ENCODE peak calls at places on chromosome 2, in ten cellular contexts. S is ovary, Y is A549, Z is K562, C is esophagus muscularis mucosa, H is GM12878, W is transverse colon, Q is suprapubic skin, O is stomach, E is SK-N-SH. B is an unnamed sample. For H3K4me1, the result is how much of the 10 kb centered on the place peaks cover.

GRCh38 chr2:207926133-207927076 is 98.9 kb downstream of the PLEKHM3 start:
- DNase-seq in Z (peak), Q (no peak), O (no peak), S (peak), Y (no peak), H (no peak), E (no peak), C (peak), W (peak), B (peak)

GRCh38 chr2:239991689-239992314 is 33.3 kb downstream of the NDUFA10 start:
- DNase-seq in H (no peak), Y (peak), E (peak), W (no peak), C (no peak), Z (peak), Q (no peak), O (no peak), S (no peak), B (no peak)

GRCh38 chr2:26605195-26605968 is 35.8 kb downstream of the CIB4 start:
- DNase-seq in Y (peak), W (no peak), C (no peak), H (peak), E (peak), Q (peak), O (no peak), Z (peak), S (no peak), B (peak)

GRCh38 chr2:222305510-222306392 is 7.0 kb upstream of the PAX3 start:
- DNase-seq in C (peak), O (no peak), S (peak), Y (no peak), W (no peak), H (no peak), E (peak), Q (peak), Z (no peak), B (no peak)

GRCh38 chr2:144477281-144477942 is 42.5 kb downstream of the ZEB2 start:
- DNase-seq in Y (no peak), O (no peak), E (no peak), H (no peak), W (no peak), Z (no peak), C (no peak), Q (no peak), S (no peak), B (no peak)

GRCh38 chr2:61173116-61173515 is 11.1 kb downstream of the C2orf74 start:
- DNase-seq in Y (no peak), Q (no peak), E (no peak), W (no peak), C (no peak), H (no peak), Z (no peak), S (no peak), O (no peak), B (no peak)

GRCh38 chr2:33411765-33412164 is 64.7 kb upstream of the RASGRP3 start:
- DNase-seq in S (no peak), C (no peak), E (no peak), H (no peak), Y (peak), W (no peak), Q (no peak), O (no peak), Z (no peak), B (no peak)

GRCh38 chr2:169193624-169194023 is 124.3 kb downstream of the DHRS9 start:
- DNase-seq in O (no peak), Q (no peak), S (no peak), Y (no peak), Z (no peak), W (no peak), H (no peak), E (no peak), C (no peak), B (no peak)

GRCh38 chr2:127149384-127149783 is 42.4 kb upstream of the BIN1 start:
- DNase-seq in Q (no peak), O (no peak), Y (peak), E (no peak), W (no peak), C (no peak), H (no peak), S (no peak), Z (no peak), B (no peak)
- TF ChIP-seq EP300 in Q (no peak), O (no peak), Y (no peak), E (no peak), W (no peak), C (no peak), H (no peak), S (no peak), Z (no peak), B (no peak)

GRCh38 chr2:160207271-160207670 is 7.2 kb upstream of the ITGB6 start:
- DNase-seq in H (no peak), Z (no peak), C (no peak), Y (no peak), E (no peak), S (no peak), W (no peak), O (no peak), Q (no peak), B (no peak)
- H3K4me1 ChIP-seq in H (under half), Z (under half), C (under half), Y (half or more), E (under half), S (under half), W (under half), O (under half), Q (under half), B (under half)

DNA sequence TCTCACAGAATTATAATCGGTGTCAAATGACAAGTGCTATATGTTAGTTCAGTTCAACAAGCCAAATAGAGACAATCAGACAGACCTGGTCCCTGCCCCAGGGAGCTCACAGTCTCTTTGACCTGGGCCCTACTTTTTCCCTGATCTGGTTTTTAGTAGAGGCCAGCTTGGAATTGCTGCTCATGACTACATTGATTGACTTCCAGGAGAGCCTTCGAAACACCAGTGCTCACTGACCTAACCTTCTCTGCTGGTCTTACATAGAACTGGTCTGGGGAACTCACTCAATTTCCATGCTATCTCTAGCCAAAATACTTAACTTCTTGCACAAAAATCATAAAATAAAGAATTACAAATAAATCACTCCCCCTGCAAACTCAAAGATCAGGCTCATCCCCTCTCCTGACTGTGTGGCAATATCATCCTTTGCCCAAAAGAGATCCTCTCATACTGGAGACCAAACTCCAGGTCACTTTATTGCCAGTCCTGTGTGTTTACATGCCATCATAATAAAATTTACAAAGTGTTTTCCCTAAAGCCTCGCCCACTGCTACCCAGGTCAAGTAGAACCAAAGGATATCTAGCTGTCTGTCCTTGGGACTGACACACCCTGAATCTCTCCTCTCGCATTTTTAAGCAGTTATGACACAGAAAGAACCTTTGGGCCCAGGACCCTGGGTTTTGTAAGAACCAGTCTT is 53.2 kb downstream of the PROC start:
- DNase-seq in H (no peak), E (no peak), Y (no peak), Q (no peak), W (peak), C (no peak), S (no peak), O (no peak), Z (no peak), B (no peak)
- TF ChIP-seq EP300 in H (no peak), E (no peak), Y (no peak), Q (no peak), W (no peak), C (no peak), S (no peak), O (no peak), Z (no peak), B (no peak)

GRCh38 chr2:85269959-85270358 is 57.8 kb downstream of the TGOLN2 start:
- DNase-seq in H (no peak), Q (no peak), O (no peak), W (no peak), C (no peak), S (no peak), Z (no peak), E (no peak), Y (no peak), B (no peak)
- H3K4me1 ChIP-seq in H (under half), Q (under half), O (under half), W (under half), C (under half), S (under half), Z (under half), E (under half), Y (under half), B (under half)

B was measured in sigmoid colon.